ENCODE peak calls at places on chromosome 10, in ten cellular contexts. V is CD8-positive, alpha-beta T cell; F is gastrocnemius medialis; U is left ventricle myocardium inferior; G is body of pancreas; N is WERI-Rb-1; A is mammary epithelial cell; O is heart right ventricle; Q is right lobe of liver; S is Panc1. C is an unnamed sample.

GRCh38 chr10:35890970-35891330 is 248.9 kb upstream of the FZD8 start:
- DNase-seq in V (no peak), F (no peak), U (no peak), G (no peak), N (peak; percentile 55), A (no peak), O (no peak), Q (no peak), S (no peak), C (no peak)

GRCh38 chr10:33314788-33315561 is 19.5 kb downstream of the NRP1 start:
- DNase-seq in V (no peak), F (no peak), U (no peak), G (no peak), N (no peak), A (no peak), O (no peak), Q (no peak), S (no peak), C (no peak)

GRCh38 chr10:115659616-115660015 is 566.5 kb downstream of the ATRNL1 start:
- DNase-seq in V (no peak), F (no peak), U (no peak), G (no peak), N (no peak), A (peak; percentile 2), O (no peak), Q (no peak), S (no peak), C (no peak)

GRCh38 chr10:80289451-80290287 is at the start of gene MAT1A:
- DNase-seq in V (no peak), F (peak; percentile 30), U (no peak), G (peak; percentile 81), N (no peak), A (peak; percentile 54), O (no peak), Q (peak; percentile 91), S (no peak), C (no peak)

GRCh38 chr10:72258617-72259016 is 15.1 kb upstream of the DDIT4 start:
- DNase-seq in V (no peak), F (no peak), U (no peak), G (no peak), N (no peak), A (no peak), O (no peak), Q (no peak), S (no peak), C (no peak)

GRCh38 chr10:114308470-114309110 is 69.5 kb downstream of the VWA2 start:
- DNase-seq in V (no peak), F (no peak), U (no peak), G (no peak), N (no peak), A (no peak), O (no peak), Q (no peak), S (no peak), C (no peak)

GRCh38 chr10:78292987-78293865 is 259.6 kb downstream of the RPS24 start:
- DNase-seq in V (no peak), F (peak; percentile 43), U (no peak), G (no peak), N (peak; percentile 96), A (no peak), O (no peak), Q (no peak), S (no peak), C (no peak)

GRCh38 chr10:78178940-78179339 is 145.3 kb downstream of the RPS24 start:
- DNase-seq in V (no peak), F (no peak), U (no peak), G (no peak), N (no peak), A (peak; percentile 52), O (no peak), Q (no peak), S (no peak), C (no peak)

GRCh38 chr10:92240289-92241157 is 50.4 kb downstream of the CPEB3 start:
- DNase-seq in V (peak; percentile 57), F (peak; percentile 77), U (no peak), G (peak; percentile 72), N (peak; percentile 55), A (peak; percentile 61), O (no peak), Q (peak; percentile 67), S (peak; percentile 47), C (peak; percentile 59)

GRCh38 chr10:92238586-92239098 is 52.2 kb downstream of the CPEB3 start:
- DNase-seq in V (no peak), F (peak; percentile 82), U (no peak), G (peak; percentile 59), N (no peak), A (peak; percentile 88), O (no peak), Q (peak; percentile 59), S (no peak), C (no peak)

GRCh38 chr10:92239185-92239599 is 51.7 kb downstream of the CPEB3 start:
- DNase-seq in V (no peak), F (no peak), U (no peak), G (no peak), N (peak; percentile 7), A (no peak), O (no peak), Q (no peak), S (no peak), C (peak; percentile 19)

GRCh38 chr10:92241158-92241500 is 49.7 kb downstream of the CPEB3 start:
- DNase-seq in V (no peak), F (peak; percentile 56), U (no peak), G (peak; percentile 35), N (peak; percentile 39), A (peak; percentile 24), O (peak; percentile 28), Q (no peak), S (no peak), C (no peak)

DNA sequence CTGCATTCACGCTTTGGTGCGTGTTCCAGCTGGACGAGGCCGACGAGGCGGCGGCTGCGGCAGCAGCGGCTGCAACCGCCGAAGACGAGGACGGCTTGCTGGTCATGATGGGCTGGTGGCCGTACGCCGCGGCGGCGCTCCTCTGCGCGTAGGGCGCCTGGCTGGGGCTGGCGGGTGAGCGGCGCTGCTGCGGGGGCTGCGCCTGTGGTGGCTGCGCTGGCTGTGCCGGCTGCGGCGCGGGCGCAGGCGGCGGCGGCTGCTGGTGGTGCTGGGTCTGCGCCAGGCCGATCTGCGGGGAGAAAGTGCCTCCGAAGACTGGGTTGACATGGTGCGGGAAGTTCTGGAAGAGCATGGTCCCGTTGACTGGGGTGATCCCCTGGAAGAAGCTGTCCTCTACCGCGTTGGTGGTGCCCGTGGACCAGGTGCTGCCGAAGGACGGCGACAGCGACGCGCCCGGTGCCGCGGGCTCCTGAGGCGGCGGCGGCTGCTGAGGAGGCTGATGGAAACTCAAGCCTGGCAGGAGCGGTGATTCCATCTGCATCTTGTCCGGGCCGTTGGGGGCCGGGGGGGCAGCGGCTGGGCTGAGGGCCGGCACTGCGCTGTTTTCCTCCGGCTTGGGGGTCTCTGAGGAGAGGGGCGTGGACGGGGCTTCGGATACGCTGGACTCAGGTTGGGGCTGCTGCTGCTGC is 51.1 kb downstream of the CPEB3 start:
- DNase-seq in V (peak; percentile 65), F (peak; percentile 37), U (peak; percentile 46), G (peak; percentile 59), N (peak; percentile 26), A (peak; percentile 23), O (peak; percentile 61), Q (peak; percentile 67), S (no peak), C (peak; percentile 82)
- TF ChIP-seq CTCF in V (no peak), F (no peak), U (no peak), G (no peak), N (peak; percentile 0), A (no peak), O (no peak), Q (no peak), S (no peak), C (no peak)

GRCh38 chr10:93852721-93853120 is 41.1 kb upstream of the SLC35G1 start:
- DNase-seq in V (no peak), F (no peak), U (no peak), G (no peak), N (no peak), A (no peak), O (no peak), Q (no peak), S (no peak), C (no peak)

GRCh38 chr10:93854985-93855384 is 38.8 kb upstream of the SLC35G1 start:
- DNase-seq in V (no peak), F (no peak), U (no peak), G (no peak), N (no peak), A (no peak), O (no peak), Q (no peak), S (no peak), C (no peak)

GRCh38 chr10:93851169-93851568 is 42.6 kb upstream of the SLC35G1 start:
- DNase-seq in V (no peak), F (no peak), U (no peak), G (no peak), N (no peak), A (no peak), O (no peak), Q (no peak), S (no peak), C (no peak)

GRCh38 chr10:93849605-93850004 is 44.2 kb upstream of the SLC35G1 start:
- DNase-seq in V (no peak), F (no peak), U (no peak), G (no peak), N (no peak), A (no peak), O (no peak), Q (no peak), S (no peak), C (no peak)

GRCh38 chr10:93850484-93851015 is 43.2 kb upstream of the SLC35G1 start:
- DNase-seq in V (no peak), F (no peak), U (no peak), G (no peak), N (no peak), A (no peak), O (no peak), Q (no peak), S (no peak), C (no peak)
- H3K27me3 ChIP-seq in V (no peaks in the 10 kb centered on the region), F (no peaks in the 10 kb centered on the region), U (peaks cover 23% of the 10 kb centered on the region), G (no peaks in the 10 kb centered on the region), N (no peaks in the 10 kb centered on the region), A (peaks cover 3% of the 10 kb centered on the region), O (no peaks in the 10 kb centered on the region), Q (no peaks in the 10 kb centered on the region), S (peaks cover 5% of the 10 kb centered on the region), C (no peaks in the 10 kb centered on the region)

GRCh38 chr10:62048919-62049636 is 147.6 kb downstream of the ARID5B start:
- DNase-seq in V (peak; percentile 56), F (peak; percentile 99), U (peak; percentile 82), G (peak; percentile 73), N (peak; percentile 62), A (peak; percentile 95), O (peak; percentile 75), Q (peak; percentile 85), S (peak; percentile 88), C (peak; percentile 87)

GRCh38 chr10:62049815-62050626 is 148.5 kb downstream of the ARID5B start:
- DNase-seq in V (no peak), F (no peak), U (no peak), G (no peak), N (no peak), A (no peak), O (no peak), Q (no peak), S (no peak), C (no peak)

GRCh38 chr10:62050627-62050924 is 149.1 kb downstream of the ARID5B start:
- DNase-seq in V (no peak), F (no peak), U (no peak), G (no peak), N (no peak), A (no peak), O (no peak), Q (no peak), S (no peak), C (no peak)

GRCh38 chr10:62052276-62052675 is 150.8 kb downstream of the ARID5B start:
- DNase-seq in V (no peak), F (peak; percentile 86), U (no peak), G (no peak), N (no peak), A (no peak), O (no peak), Q (no peak), S (no peak), C (no peak)

GRCh38 chr10:62050941-62051433 is 149.5 kb downstream of the ARID5B start:
- DNase-seq in V (peak; percentile 56), F (peak; percentile 87), U (peak; percentile 34), G (peak; percentile 24), N (no peak), A (peak; percentile 90), O (peak; percentile 31), Q (no peak), S (peak; percentile 92), C (peak; percentile 74)
- H3K36me3 ChIP-seq in V (no peaks in the 10 kb centered on the region), F (peaks cover 8% of the 10 kb centered on the region), U (peaks cover 24% of the 10 kb centered on the region), G (no peaks in the 10 kb centered on the region), N (no peaks in the 10 kb centered on the region), A (peaks cover 3% of the 10 kb centered on the region), O (no peaks in the 10 kb centered on the region), Q (no peaks in the 10 kb centered on the region), S (peaks cover 7% of the 10 kb centered on the region), C (peaks cover 27% of the 10 kb centered on the region)

GRCh38 chr10:125392140-125392539 is 231.8 kb upstream of the CTBP2 start:
- DNase-seq in V (no peak), F (no peak), U (no peak), G (no peak), N (no peak), A (no peak), O (no peak), Q (no peak), S (no peak), C (no peak)
- TF ChIP-seq CTCF in V (no peak), F (no peak), U (no peak), G (no peak), N (no peak), A (no peak), O (no peak), Q (no peak), S (no peak), C (no peak)